ENCODE peak calls at places on chromosomes 13 and 19, in four cellular contexts. L is brain microvascular endothelial cell; J is naive thymus-derived CD4-positive, alpha-beta T cell; S is IMR-90. F is an unnamed sample.

GRCh38 chr13:36872621-36873020 is 47.4 kb downstream of the SMAD9 start:
- DNase-seq in L (no peak), J (no peak), S (no peak), F (no peak)

GRCh38 chr13:42973581-42973980 is 18.5 kb downstream of the EPSTI1 start:
- DNase-seq in L (no peak), J (no peak), S (no peak), F (no peak)

GRCh38 chr13:43567608-43568007 is 219.2 kb downstream of the ENOX1 start:
- DNase-seq in L (no peak), J (no peak), S (peak; percentile 64), F (peak; percentile 52)

GRCh38 chr13:30108913-30109237 is 198.5 kb downstream of the KATNAL1 start:
- DNase-seq in L (no peak), J (no peak), S (no peak), F (no peak)

GRCh38 chr13:43787998-43788397 is 1.2 kb upstream of the ENOX1 start:
- DNase-seq in L (peak; percentile 65), J (no peak), S (peak; percentile 52), F (peak; percentile 68)

GRCh38 chr19:56015756-56016155 is 29.2 kb downstream of the NLRP5 start:
- DNase-seq in L (no peak), J (no peak), S (no peak), F (no peak)

GRCh38 chr13:49097374-49097773 is 121.7 kb downstream of the FNDC3A start:
- DNase-seq in L (peak; percentile 40), J (no peak), S (peak; percentile 85), F (peak; percentile 89)

GRCh38 chr13:32878172-32878571 is 138.1 kb upstream of the KL start:
- DNase-seq in L (no peak), J (no peak), S (peak; percentile 73), F (peak; percentile 71)

GRCh38 chr13:102777716-102778115 is 4.1 kb upstream of the TEX30 start:
- DNase-seq in L (no peak), J (no peak), S (no peak), F (no peak)

GRCh38 chr19:4327252-4327876 is 11.3 kb downstream of the STAP2 start:
- DNase-seq in L (peak; percentile 82), J (peak; percentile 55), S (peak; percentile 13), F (peak; percentile 39)

GRCh38 chr13:32445461-32445860 is 17.5 kb upstream of the N4BP2L1 start:
- DNase-seq in L (no peak), J (no peak), S (no peak), F (no peak)

GRCh38 chr19:53597023-53597422 is 34.8 kb upstream of the DPRX start:
- DNase-seq in L (no peak), J (no peak), S (no peak), F (no peak)

GRCh38 chr13:25171170-25171516 is 945 bp downstream of the AMER2 start:
- DNase-seq in L (no peak), J (no peak), S (no peak), F (no peak)

GRCh38 chr13:112850273-112850672 is 118.7 kb upstream of the MCF2L start:
- DNase-seq in L (no peak), J (no peak), S (no peak), F (no peak)

GRCh38 chr13:48775285-48775684 is 121.6 kb downstream of the CYSLTR2 start:
- DNase-seq in L (no peak), J (no peak), S (peak; percentile 65), F (peak; percentile 95)

GRCh38 chr19:7397687-7398086 is 49.0 kb downstream of the ARHGEF18 start:
- DNase-seq in L (peak; percentile 89), J (no peak), S (peak; percentile 90), F (peak; percentile 97)

GRCh38 chr19:46009530-46010510 is 13.0 kb downstream of the PGLYRP1 start:
- DNase-seq in L (peak; percentile 77), J (peak; percentile 67), S (peak; percentile 58), F (peak; percentile 59)

GRCh38 chr13:66410314-66410713 is 819.8 kb downstream of the PCDH9 start:
- DNase-seq in L (no peak), J (no peak), S (no peak), F (no peak)

GRCh38 chr13:49060698-49061387 is 85.1 kb downstream of the FNDC3A start:
- DNase-seq in L (no peak), J (no peak), S (peak; percentile 20), F (peak; percentile 20)

GRCh38 chr13:101624210-101624922 is 171.9 kb downstream of the ITGBL1 start:
- DNase-seq in L (no peak), J (no peak), S (peak; percentile 11), F (no peak)

GRCh38 chr13:87884874-87885273 is 213.7 kb downstream of the SLITRK5 start:
- DNase-seq in L (no peak), J (no peak), S (peak; percentile 2), F (peak; percentile 79)

GRCh38 chr13:87498681-87499080 is 172.5 kb upstream of the SLITRK5 start:
- DNase-seq in L (no peak), J (no peak), S (peak; percentile 0), F (peak; percentile 35)

GRCh38 chr19:11780431-11781020 is 13.7 kb downstream of the ZNF441 start:
- DNase-seq in L (no peak), J (no peak), S (no peak), F (no peak)

GRCh38 chr13:87124785-87125074 is 546.4 kb upstream of the SLITRK5 start:
- DNase-seq in L (no peak), J (no peak), S (no peak), F (no peak)

GRCh38 chr19:55115446-55116065 is 1.9 kb downstream of the PPP1R12C start:
- DNase-seq in L (peak; percentile 43), J (peak; percentile 43), S (peak; percentile 62), F (no peak)

GRCh38 chr19:17326595-17326966 is 8.1 kb downstream of the ANO8 start:
- DNase-seq in L (no peak), J (no peak), S (no peak), F (no peak)

DNA sequence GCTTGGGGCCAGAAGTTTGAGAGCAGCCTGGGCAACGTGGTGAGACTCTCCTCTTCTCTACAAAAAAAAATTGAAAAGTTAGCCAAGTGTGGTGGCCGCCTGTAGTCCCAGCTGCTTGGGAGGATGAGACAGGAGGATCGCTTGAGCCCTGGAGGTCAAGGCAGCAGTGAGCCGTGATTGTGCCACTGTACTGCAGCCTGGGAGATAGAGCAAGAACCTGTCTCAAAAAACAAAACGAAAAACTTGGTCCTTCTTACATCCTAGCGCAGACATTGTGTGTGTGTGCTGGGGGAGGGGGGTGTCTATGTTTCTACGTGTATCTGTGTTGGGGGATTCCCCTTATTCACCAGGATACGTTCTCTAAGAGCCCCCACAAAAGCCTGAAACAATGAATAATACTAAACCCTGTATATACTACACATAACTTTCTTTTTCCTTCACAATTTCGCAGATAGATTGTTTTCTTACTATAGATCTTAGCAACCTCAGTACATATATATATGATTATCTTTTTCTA is 7.9 kb downstream of the AXL start:
- DNase-seq in L (no peak), J (no peak), S (no peak), F (no peak)
- H3K27ac ChIP-seq in L (peak overlapping the region; percentile 97), J (peak overlapping the region; percentile 51), S (peak overlapping the region; percentile 96), F (peak overlapping the region; percentile 99)

DNA sequence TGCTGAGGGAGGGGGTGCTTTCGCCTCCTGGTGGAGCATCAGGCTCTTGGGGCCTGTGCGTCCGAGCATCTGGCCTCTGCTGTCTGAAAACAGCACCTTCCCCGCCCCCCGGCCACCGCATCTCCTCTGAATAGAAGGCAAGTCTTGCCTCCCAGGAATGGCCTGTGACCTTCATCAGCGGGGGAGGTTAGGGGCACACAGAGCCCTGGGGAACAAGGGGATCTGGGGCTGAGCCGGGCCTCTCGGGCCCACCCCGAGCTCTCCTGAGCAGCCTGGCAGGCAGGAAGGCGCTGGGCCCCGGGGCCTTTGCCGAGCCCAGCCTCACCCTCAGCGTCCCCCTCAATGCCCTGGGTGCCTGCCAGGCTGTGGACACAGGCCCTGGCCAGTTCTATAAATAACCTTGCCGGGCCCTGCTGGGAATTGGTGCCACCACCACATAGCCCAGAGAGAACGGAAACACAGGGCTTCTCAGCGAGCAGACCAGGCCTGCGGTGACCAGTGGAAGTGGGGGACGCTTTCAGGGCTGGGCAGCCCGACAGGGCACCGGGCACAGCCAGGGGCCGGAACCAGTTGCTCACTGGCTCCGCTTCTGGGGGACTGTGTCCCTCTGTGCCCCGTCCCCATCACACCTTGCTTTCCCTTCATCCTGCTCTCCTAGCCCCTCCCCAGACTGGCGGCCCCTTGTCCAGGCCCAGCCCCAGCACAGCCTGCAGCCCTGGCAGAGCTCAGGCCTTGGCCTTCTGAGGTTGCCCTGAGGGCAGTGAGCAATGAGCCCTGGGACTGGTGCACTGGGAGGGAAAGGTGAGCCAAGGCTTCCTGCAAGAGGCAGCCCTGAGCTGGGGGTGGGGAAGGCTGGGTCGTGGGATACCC is 9.5 kb downstream of the STK11 start:
- DNase-seq in L (no peak), J (no peak), S (no peak), F (peak; percentile 52)
- H3K27ac ChIP-seq in L (peak overlapping the region; percentile 25), J (no peak overlapping the region), S (peak overlapping the region; percentile 28), F (peak overlapping the region; percentile 57)

GRCh38 chr13:27354379-27354778 is 70.0 kb upstream of the GTF3A start:
- DNase-seq in L (peak; percentile 32), J (no peak), S (peak; percentile 77), F (peak; percentile 77)

GRCh38 chr13:27355894-27356293 is 68.5 kb upstream of the GTF3A start:
- DNase-seq in L (no peak), J (no peak), S (no peak), F (no peak)

GRCh38 chr13:27353166-27353583 is 71.2 kb upstream of the GTF3A start:
- DNase-seq in L (peak; percentile 36), J (no peak), S (peak; percentile 88), F (peak; percentile 77)

GRCh38 chr13:27352698-27353097 is 71.7 kb upstream of the GTF3A start:
- DNase-seq in L (no peak), J (no peak), S (peak; percentile 11), F (no peak)

DNA sequence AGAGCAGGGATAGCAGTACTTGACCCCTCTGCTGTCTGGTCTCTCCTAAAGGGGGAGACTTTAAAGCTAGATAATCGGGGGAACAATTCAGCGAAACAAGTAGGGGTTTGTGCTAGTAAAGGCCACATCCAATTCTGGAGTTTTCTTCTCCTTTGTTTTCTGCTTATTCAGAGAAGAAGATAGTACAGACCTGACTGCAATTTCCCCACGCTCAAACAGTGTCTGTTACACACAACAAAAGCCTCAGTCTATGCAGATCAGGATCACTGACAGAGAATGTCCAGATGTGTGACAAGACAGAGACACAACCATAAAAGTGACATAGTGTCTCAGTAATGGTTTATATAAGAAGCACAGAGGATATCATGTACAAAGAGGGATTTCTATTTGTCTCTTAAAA is 70.8 kb upstream of the GTF3A start:
- DNase-seq in L (no peak), J (no peak), S (no peak), F (no peak)
- H3K27ac ChIP-seq in L (peak overlapping the region; percentile 37), J (no peak overlapping the region), S (peak overlapping the region; percentile 94), F (no peak overlapping the region)

GRCh38 chr19:29668746-29669609 is 3.7 kb downstream of the PLEKHF1 start:
- DNase-seq in L (no peak), J (no peak), S (no peak), F (no peak)
- H3K27ac ChIP-seq in L (no peak overlapping the region), J (peak overlapping the region; percentile 94), S (no peak overlapping the region), F (no peak overlapping the region)

DNA sequence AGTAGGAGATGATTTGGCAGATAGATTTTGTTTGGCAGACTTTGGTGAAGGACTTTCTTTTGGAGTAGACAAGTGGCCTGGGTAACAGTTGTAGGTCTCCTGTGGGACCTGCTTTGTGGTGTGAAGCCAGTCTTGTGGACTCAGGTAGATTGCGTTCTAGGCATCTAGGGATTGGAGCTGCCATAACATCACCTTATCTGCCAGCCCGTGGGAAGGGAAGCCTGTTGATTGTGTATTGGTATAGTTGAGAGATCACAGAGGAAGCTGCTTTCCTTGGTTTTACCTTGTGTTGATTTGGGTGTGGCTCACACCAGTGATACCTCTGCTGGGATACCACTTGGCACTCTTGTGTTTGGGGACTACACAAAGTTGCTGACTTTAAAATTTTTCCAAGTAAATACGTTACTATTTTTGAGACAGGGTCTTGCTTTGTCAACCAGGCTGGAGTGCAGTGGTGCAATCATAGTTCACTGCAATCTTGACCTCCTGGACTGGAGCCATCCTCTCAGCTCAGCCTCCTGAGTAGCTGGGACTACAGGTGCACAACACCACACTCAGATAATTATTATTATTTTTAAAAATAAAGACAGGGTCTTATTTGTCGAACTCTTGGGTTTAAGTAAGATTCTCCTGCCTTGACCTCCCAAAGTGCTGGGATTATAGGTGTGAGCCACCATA is 7.8 kb downstream of the HNRNPM start:
- DNase-seq in L (no peak), J (no peak), S (no peak), F (no peak)
- H3K27ac ChIP-seq in L (no peak overlapping the region), J (no peak overlapping the region), S (no peak overlapping the region), F (no peak overlapping the region)

F was measured in fibroblast of lung.